ENCODE peak calls at places on chromosomes 13 and 19, in six cellular contexts. I, V, E, O, W and U are unnamed samples.

GRCh38 chr19:8090932-8091331 is 38.4 kb downstream of the CCL25 start:
- DNase-seq in I (no peak), V (no peak), E (no peak), O (no peak), W (no peak), U (no peak)

GRCh38 chr19:4660181-4660791 is 9.9 kb downstream of the MYDGF start:
- DNase-seq in I (peak; percentile 41), V (peak; percentile 74), E (no peak), O (no peak), W (no peak), U (no peak)

GRCh38 chr19:30366282-30366681 is 5.9 kb upstream of the ZNF536 start:
- DNase-seq in I (no peak), V (no peak), E (no peak), O (no peak), W (no peak), U (no peak)

GRCh38 chr13:47837906-47838305 is 163.2 kb downstream of the SUCLA2 start:
- DNase-seq in I (no peak), V (peak; percentile 5), E (no peak), O (no peak), W (no peak), U (no peak)

GRCh38 chr13:72146816-72147215 is 279.8 kb upstream of the DACH1 start:
- DNase-seq in I (no peak), V (no peak), E (no peak), O (no peak), W (no peak), U (no peak)

GRCh38 chr13:41017153-41017552 is 2.0 kb downstream of the ELF1 start:
- DNase-seq in I (no peak), V (no peak), E (no peak), O (no peak), W (no peak), U (no peak)

GRCh38 chr19:5298502-5298901 is 42.1 kb downstream of the PTPRS start:
- DNase-seq in I (no peak), V (no peak), E (no peak), O (no peak), W (no peak), U (no peak)

GRCh38 chr13:74662895-74663294 is 528.7 kb upstream of the KLF12 start:
- DNase-seq in I (no peak), V (no peak), E (no peak), O (no peak), W (peak; percentile 79), U (no peak)

GRCh38 chr19:49327878-49328544 is 3.0 kb upstream of the SLC6A16 start:
- DNase-seq in I (peak; percentile 16), V (peak; percentile 63), E (peak; percentile 10), O (no peak), W (no peak), U (no peak)

GRCh38 chr19:54803410-54803809 is at the start of gene KIR2DL4:
- DNase-seq in I (no peak), V (no peak), E (no peak), O (no peak), W (no peak), U (no peak)

GRCh38 chr13:44971656-44972595 is 17.3 kb downstream of the NUFIP1 start:
- DNase-seq in I (no peak), V (no peak), E (peak; percentile 73), O (no peak), W (no peak), U (no peak)

GRCh38 chr19:51365211-51366049 is 758 bp downstream of the ETFB start:
- DNase-seq in I (peak; percentile 61), V (no peak), E (peak; percentile 61), O (no peak), W (peak; percentile 67), U (no peak)

GRCh38 chr19:15403151-15403531 is 15.6 kb downstream of the AKAP8L start:
- DNase-seq in I (no peak), V (no peak), E (no peak), O (no peak), W (no peak), U (no peak)

GRCh38 chr13:43880451-43880850 is 747 bp downstream of the LACC1 start:
- DNase-seq in I (no peak), V (no peak), E (no peak), O (no peak), W (no peak), U (no peak)

GRCh38 chr19:44984005-44984404 is 17.3 kb upstream of the RELB start:
- DNase-seq in I (no peak), V (no peak), E (no peak), O (no peak), W (no peak), U (no peak)

GRCh38 chr13:48108106-48108505 is 13.2 kb upstream of the MED4 start:
- DNase-seq in I (no peak), V (no peak), E (no peak), O (no peak), W (no peak), U (no peak)

GRCh38 chr19:2332341-2333026 is 4.0 kb downstream of the SPPL2B start:
- DNase-seq in I (no peak), V (no peak), E (no peak), O (peak; percentile 81), W (peak; percentile 66), U (no peak)

GRCh38 chr19:9144920-9145319 is 4.7 kb downstream of the ZNF317 start:
- DNase-seq in I (no peak), V (peak; percentile 23), E (no peak), O (no peak), W (no peak), U (no peak)

GRCh38 chr19:13764821-13765394 is 586 bp downstream of the MRI1 start:
- DNase-seq in I (peak; percentile 50), V (no peak), E (no peak), O (no peak), W (peak; percentile 77), U (no peak)

GRCh38 chr19:10432736-10433130 is 12.4 kb downstream of the PDE4A start:
- DNase-seq in I (no peak), V (no peak), E (no peak), O (no peak), W (no peak), U (no peak)

GRCh38 chr19:42422576-42423461 is 4.4 kb downstream of the LIPE start:
- DNase-seq in I (peak; percentile 53), V (peak; percentile 42), E (peak; percentile 11), O (peak; percentile 46), W (no peak), U (no peak)

GRCh38 chr13:97574926-97575325 is 141.0 kb downstream of the RAP2A start:
- DNase-seq in I (peak; percentile 43), V (peak; percentile 89), E (peak; percentile 7), O (no peak), W (peak; percentile 62), U (peak; percentile 22)

GRCh38 chr13:74134777-74135305 is 637 bp upstream of the KLF12 start:
- DNase-seq in I (peak; percentile 71), V (peak; percentile 68), E (no peak), O (peak; percentile 58), W (peak; percentile 84), U (no peak)

GRCh38 chr19:5337886-5338595 is 2.6 kb downstream of the PTPRS start:
- DNase-seq in I (no peak), V (no peak), E (no peak), O (no peak), W (no peak), U (no peak)

GRCh38 chr19:15498910-15499309 is 9.4 kb upstream of the CYP4F22 start:
- DNase-seq in I (no peak), V (no peak), E (no peak), O (no peak), W (no peak), U (no peak)

GRCh38 chr19:30064021-30064699 is 122.1 kb downstream of the URI1 start:
- DNase-seq in I (no peak), V (no peak), E (no peak), O (no peak), W (no peak), U (no peak)

GRCh38 chr19:32519023-32519422 is 62.0 kb upstream of the PDCD5 start:
- DNase-seq in I (no peak), V (no peak), E (no peak), O (peak; percentile 7), W (no peak), U (no peak)

GRCh38 chr13:28636677-28637317 is 22.1 kb upstream of the POMP start:
- DNase-seq in I (peak; percentile 75), V (peak; percentile 87), E (peak; percentile 69), O (peak; percentile 58), W (peak; percentile 61), U (peak; percentile 68)
- H3K4me3 ChIP-seq in I (no peak overlapping the region), V (no peak overlapping the region), E (no peak overlapping the region), O (no peak overlapping the region), W (no peak overlapping the region), U (no peak overlapping the region)

DNA sequence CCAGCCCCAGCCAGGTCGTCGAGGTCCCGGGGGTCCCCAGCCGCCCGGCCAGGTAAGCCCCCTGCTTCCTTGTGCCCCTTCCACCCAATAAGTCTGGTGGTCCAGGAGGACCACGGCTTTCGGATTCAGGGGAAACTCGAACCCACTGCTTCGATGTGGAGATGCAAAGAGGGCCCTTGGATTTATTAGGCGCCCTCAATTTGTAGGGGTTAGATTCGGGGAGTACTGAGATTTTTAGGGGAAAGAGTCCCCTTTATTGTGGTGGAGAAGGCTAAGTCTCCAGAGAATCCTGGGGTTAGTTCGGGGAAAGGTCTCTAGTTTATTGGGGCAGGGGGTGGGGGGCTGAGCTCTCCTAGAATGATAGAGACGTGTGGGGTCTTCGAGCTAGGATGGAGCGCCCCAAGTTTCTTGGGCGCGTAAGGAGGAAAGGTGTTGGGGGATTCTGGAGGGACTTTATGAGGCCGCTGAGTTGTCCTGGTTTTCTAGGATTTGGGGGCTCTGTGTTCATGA is 3.8 kb upstream of the LTBP4 start:
- DNase-seq in I (no peak), V (no peak), E (no peak), O (no peak), W (no peak), U (no peak)
- H3K4me1 ChIP-seq in I (peaks cover 22% of the 10 kb centered on the region), V (peaks cover 4% of the 10 kb centered on the region), E (peaks cover 19% of the 10 kb centered on the region), O (peaks cover 42% of the 10 kb centered on the region), W (peaks cover 4% of the 10 kb centered on the region), U (peaks cover 8% of the 10 kb centered on the region)

DNA sequence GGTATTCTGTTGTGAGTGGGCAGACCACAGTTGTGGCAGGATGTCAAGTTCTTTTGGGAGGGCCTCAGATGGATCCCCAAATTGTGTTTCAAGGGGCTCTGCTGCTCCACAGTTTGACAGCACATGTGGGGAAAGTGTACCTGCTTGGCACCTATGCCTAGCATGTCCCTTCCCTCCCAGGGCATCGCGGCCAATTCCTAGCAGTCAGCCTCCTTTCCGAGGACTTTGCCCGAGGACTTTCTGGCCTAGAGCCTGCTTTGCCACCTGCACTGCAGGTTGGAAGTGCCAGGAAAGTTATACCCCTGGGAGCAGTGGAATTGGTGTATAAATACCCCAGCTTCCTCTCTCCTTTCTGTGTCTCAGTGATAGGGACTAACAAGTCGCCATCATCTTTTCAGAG is 11.9 kb upstream of the GPR12 start:
- DNase-seq in I (no peak), V (no peak), E (no peak), O (no peak), W (no peak), U (no peak)
- H3K27me3 ChIP-seq in I (peaks cover 4% of the 10 kb centered on the region), V (no peaks in the 10 kb centered on the region), E (no peaks in the 10 kb centered on the region), O (no peaks in the 10 kb centered on the region), W (no peaks in the 10 kb centered on the region), U (no peaks in the 10 kb centered on the region)

GRCh38 chr13:23320926-23321533 is 112.5 kb downstream of the SACS start:
- DNase-seq in I (no peak), V (no peak), E (no peak), O (no peak), W (no peak), U (no peak)

GRCh38 chr13:23322353-23323336 is 110.9 kb downstream of the SACS start:
- DNase-seq in I (no peak), V (no peak), E (peak; percentile 20), O (no peak), W (no peak), U (no peak)

GRCh38 chr13:23325191-23325590 is 108.3 kb downstream of the SACS start:
- DNase-seq in I (no peak), V (no peak), E (no peak), O (no peak), W (no peak), U (no peak)

GRCh38 chr13:23321534-23322241 is 111.8 kb downstream of the SACS start:
- DNase-seq in I (no peak), V (no peak), E (peak; percentile 98), O (no peak), W (peak; percentile 76), U (no peak)

GRCh38 chr13:23323946-23324709 is 109.4 kb downstream of the SACS start:
- DNase-seq in I (no peak), V (peak; percentile 3), E (peak; percentile 61), O (no peak), W (no peak), U (no peak)
- H3K4me3 ChIP-seq in I (no peak overlapping the region), V (no peak overlapping the region), E (no peak overlapping the region), O (no peak overlapping the region), W (no peak overlapping the region), U (no peak overlapping the region)